ENCODE peak calls at places on chromosomes 4 and X, in four cellular contexts. M is fibroblast of lung, D is mesendoderm, V is H9. P is an unnamed sample.

GRCh38 chrX:50680990-50681389 is 133.0 kb downstream of the SHROOM4 start:
- DNase-seq in M (no peak), D (no peak), V (no peak), P (no peak)

GRCh38 chr4:177107288-177107901 is 202.3 kb upstream of the NEIL3 start:
- DNase-seq in M (peak), D (no peak), V (no peak), P (no peak)

GRCh38 chrX:123477673-123478072 is 255.2 kb downstream of the THOC2 start:
- DNase-seq in M (no peak), D (no peak), V (no peak), P (no peak)

GRCh38 chr4:112109455-112110425 is 35.5 kb upstream of the FAM241A start:
- DNase-seq in M (peak), D (no peak), V (no peak), P (no peak)

GRCh38 chr4:173909294-173909693 is 374.2 kb downstream of the FBXO8 start:
- DNase-seq in M (no peak), D (no peak), V (no peak), P (no peak)

GRCh38 chrX:74133156-74133796 is 170.7 kb upstream of the ZCCHC13 start:
- DNase-seq in M (peak), D (peak), V (no peak), P (peak)

GRCh38 chrX:129239371-129239770 is 283.9 kb downstream of the SMARCA1 start:
- DNase-seq in M (peak), D (no peak), V (no peak), P (no peak)

GRCh38 chr4:8915201-8916200 is 43.9 kb upstream of the HMX1 start:
- DNase-seq in M (no peak), D (no peak), V (no peak), P (no peak)

GRCh38 chr4:42608551-42608950 is 48.4 kb downstream of the ATP8A1 start:
- DNase-seq in M (peak), D (no peak), V (no peak), P (no peak)

GRCh38 chr4:154626793-154627484 is 14.5 kb upstream of the FGG start:
- DNase-seq in M (peak), D (peak), V (peak), P (peak)

GRCh38 chr4:78691971-78692814 is 84.0 kb upstream of the BMP2K start:
- DNase-seq in M (no peak), D (peak), V (no peak), P (peak)

GRCh38 chr4:55458611-55459010 is 62.9 kb downstream of the TMEM165 start:
- DNase-seq in M (peak), D (no peak), V (no peak), P (no peak)

GRCh38 chrX:32582729-32583128 is 628.6 kb downstream of the DMD start:
- DNase-seq in M (no peak), D (peak), V (no peak), P (no peak)

GRCh38 chrX:39416547-39417262 is 615.4 kb downstream of the MID1IP1 start:
- DNase-seq in M (no peak), D (no peak), V (no peak), P (no peak)

GRCh38 chr4:84032372-84032771 is 466.7 kb downstream of the NKX6-1 start:
- DNase-seq in M (no peak), D (no peak), V (no peak), P (no peak)

GRCh38 chrX:23344208-23344903 is 9.7 kb downstream of the PTCHD1 start:
- DNase-seq in M (peak), D (peak), V (peak), P (no peak)

GRCh38 chr4:73662709-73663546 is 42.7 kb upstream of the RASSF6 start:
- DNase-seq in M (peak), D (peak), V (no peak), P (no peak)

GRCh38 chr4:105060628-105061027 is 86.0 kb upstream of the TET2 start:
- DNase-seq in M (peak), D (peak), V (no peak), P (peak)

GRCh38 chrX:98068210-98068609 is 1184.5 kb downstream of the RPA4 start:
- DNase-seq in M (no peak), D (peak), V (no peak), P (no peak)

GRCh38 chr4:107519057-107519456 is 201.0 kb downstream of the PAPSS1 start:
- DNase-seq in M (peak), D (peak), V (no peak), P (no peak)

GRCh38 chr4:26717332-26717731 is 133.4 kb downstream of the TBC1D19 start:
- DNase-seq in M (peak), D (peak), V (no peak), P (no peak)

GRCh38 chr4:74654230-74654681 is 140.1 kb downstream of the BTC start:
- DNase-seq in M (peak), D (no peak), V (no peak), P (peak)

GRCh38 chr4:180164799-180165198 is 2078.4 kb upstream of the TENM3 start:
- DNase-seq in M (peak), D (no peak), V (no peak), P (peak)

GRCh38 chr4:40719008-40719623 is 30.6 kb upstream of the NSUN7 start:
- DNase-seq in M (peak), D (peak), V (no peak), P (peak)

GRCh38 chrX:151753313-151754041 is 18.9 kb downstream of the CNGA2 start:
- DNase-seq in M (peak), D (peak), V (peak), P (peak)

GRCh38 chr4:155478336-155478825 is 101.6 kb upstream of the MAP9 start:
- DNase-seq in M (peak), D (no peak), V (no peak), P (no peak)

GRCh38 chrX:2226182-2226581 is 274.6 kb downstream of the DHRSX start:
- DNase-seq in M (no peak), D (no peak), V (no peak), P (no peak)

GRCh38 chr4:165635261-165635838 is 237.7 kb upstream of the TLL1 start:
- DNase-seq in M (no peak), D (no peak), V (no peak), P (no peak)

GRCh38 chr4:15702941-15703403 is at the start of gene BST1:
- DNase-seq in M (peak), D (no peak), V (peak), P (peak)

GRCh38 chr4:18961879-18962278 is 940.3 kb upstream of the LCORL start:
- DNase-seq in M (no peak), D (no peak), V (no peak), P (no peak)

GRCh38 chrX:2457289-2458133 is 43.3 kb downstream of the DHRSX start:
- DNase-seq in M (no peak), D (peak), V (peak), P (no peak)

GRCh38 chrX:677376-677775 is 46.8 kb downstream of the SHOX start:
- DNase-seq in M (no peak), D (no peak), V (no peak), P (no peak)

GRCh38 chr4:69601065-69601464 is 38.4 kb downstream of the UGT2A2 start:
- DNase-seq in M (no peak), D (peak), V (peak), P (no peak)

GRCh38 chr4:156642161-156642560 is 329.4 kb downstream of the PDGFC start:
- DNase-seq in M (peak), D (no peak), V (no peak), P (no peak)

GRCh38 chr4:21901281-21901680 is 47.3 kb downstream of the KCNIP4 start:
- DNase-seq in M (no peak), D (no peak), V (no peak), P (no peak)

GRCh38 chr4:112379306-112379705 is 82.1 kb downstream of the ALPK1 start:
- DNase-seq in M (peak), D (peak), V (peak), P (no peak)

GRCh38 chr4:38130884-38131283 is 170.7 kb downstream of the PTTG2 start:
- DNase-seq in M (no peak), D (no peak), V (no peak), P (no peak)

GRCh38 chr4:68630371-68630770 is 40.1 kb downstream of the UGT2B15 start:
- DNase-seq in M (no peak), D (peak), V (no peak), P (peak)

GRCh38 chr4:182746876-182747275 is 170.3 kb downstream of the DCTD start:
- DNase-seq in M (no peak), D (no peak), V (no peak), P (no peak)

GRCh38 chr4:182743815-182744214 is 173.4 kb downstream of the DCTD start:
- DNase-seq in M (no peak), D (no peak), V (no peak), P (no peak)

GRCh38 chr4:182748949-182749348 is 168.2 kb downstream of the DCTD start:
- DNase-seq in M (peak), D (no peak), V (no peak), P (no peak)

GRCh38 chr4:182748283-182748682 is 168.9 kb downstream of the DCTD start:
- DNase-seq in M (no peak), D (no peak), V (no peak), P (no peak)

GRCh38 chr4:182745268-182745667 is 171.9 kb downstream of the DCTD start:
- DNase-seq in M (no peak), D (no peak), V (no peak), P (peak)
- H3K9ac ChIP-seq in M (no peak), D (no peak), V (no peak), P (no peak)

DNA sequence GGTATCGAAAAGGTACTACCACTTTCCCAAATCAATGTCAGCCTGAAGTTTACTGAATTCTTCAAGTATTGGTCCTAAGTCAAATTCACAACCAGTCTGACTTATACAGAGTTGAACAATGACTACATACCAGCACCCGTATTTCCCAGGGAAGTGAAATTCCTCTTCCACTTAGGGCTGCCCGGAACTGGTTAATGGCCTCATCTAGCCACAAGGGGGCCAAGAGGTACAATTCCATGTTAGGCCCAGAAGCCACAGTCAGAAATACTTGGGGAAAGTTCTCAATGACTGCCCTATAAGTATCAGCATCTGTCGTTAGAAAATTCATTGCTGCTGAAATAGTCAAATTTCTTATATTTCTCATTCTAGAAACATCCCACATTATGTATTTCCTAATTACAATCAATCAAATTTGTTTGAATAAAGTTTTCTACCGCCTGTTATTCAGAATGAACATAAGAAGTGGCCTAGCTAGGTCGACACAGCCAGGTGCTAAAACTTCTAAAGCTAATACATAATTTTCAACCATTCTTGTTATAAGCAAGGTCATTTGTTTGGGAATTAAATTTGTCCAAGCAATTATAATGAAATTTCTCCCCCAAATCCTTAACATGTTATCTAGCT is 5.6 kb upstream of the PCDH7 start:
- DNase-seq in M (peak), D (peak), V (peak), P (peak)
- H3K9ac ChIP-seq in M (no peak), D (no peak), V (no peak), P (no peak)

DNA sequence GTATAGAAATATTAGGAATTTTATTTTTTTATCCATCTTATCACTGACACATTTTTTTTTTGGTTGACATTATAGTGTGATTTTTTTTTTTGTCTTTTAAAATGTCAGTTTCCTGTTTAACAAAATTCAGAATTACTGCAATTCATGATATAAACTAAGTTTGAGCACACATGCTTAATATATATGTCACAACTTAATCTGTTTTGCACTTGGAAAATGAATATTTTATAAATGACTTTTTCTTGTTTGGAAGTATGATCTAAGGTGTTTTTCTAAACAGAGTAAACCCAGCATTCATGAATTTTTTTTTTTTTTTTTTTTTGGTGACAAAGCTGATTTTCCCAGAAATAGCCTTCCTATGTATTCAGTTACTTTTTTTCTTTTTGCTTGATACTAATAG is 2.4 kb downstream of the SMARCA5 start:
- DNase-seq in M (no peak), D (no peak), V (no peak), P (no peak)
- H3K9ac ChIP-seq in M (no peak), D (no peak), V (no peak), P (no peak)

DNA sequence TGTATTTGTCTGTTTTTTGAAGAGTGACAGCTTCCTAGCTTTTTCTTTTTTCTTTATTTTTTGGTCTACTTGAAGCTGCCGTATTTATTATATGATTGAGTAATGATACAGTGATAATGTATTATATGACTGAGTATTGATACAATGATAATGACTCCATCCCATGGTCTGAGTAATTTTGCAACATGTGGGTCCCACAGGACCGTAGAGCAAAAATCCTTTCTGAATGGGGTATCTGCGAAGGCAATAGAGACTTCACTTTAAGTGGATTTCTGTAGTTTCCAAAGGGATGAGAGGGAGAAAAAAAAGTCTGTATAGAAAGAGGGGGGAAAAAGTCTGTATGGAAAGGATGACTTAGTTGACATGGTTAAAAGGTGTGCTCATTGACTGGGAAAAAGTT is 41.0 kb downstream of the SLIT2 start:
- DNase-seq in M (no peak), D (no peak), V (no peak), P (no peak)
- H3K9ac ChIP-seq in M (no peak), D (no peak), V (no peak), P (no peak)

GRCh38 chr4:10114607-10115006 is 2.0 kb downstream of the WDR1 start:
- DNase-seq in M (no peak), D (no peak), V (no peak), P (no peak)
- H3K9ac ChIP-seq in M (peak), D (peak), V (no peak), P (no peak)